ENCODE peak calls at places on chromosomes 3 and 15, in six cellular contexts. N is kidney, W is upper lobe of left lung, O is AG04449, C is SJSA1, T is cardiac muscle cell. P is an unnamed sample.

GRCh38 chr15:81097116-81097892 is 36.8 kb upstream of the CFAP161 start:
- DNase-seq in N (no peak), W (no peak), O (no peak), C (no peak), T (no peak), P (no peak)

GRCh38 chr15:71448688-71449114 is 333.4 kb downstream of the THSD4 start:
- DNase-seq in W (no peak), T (peak), N (no peak), O (no peak), C (peak), P (no peak)

GRCh38 chr3:196979545-196979944 is 10.9 kb upstream of the PIGZ start:
- DNase-seq in C (no peak), W (no peak), N (no peak), T (no peak), O (peak), P (no peak)

GRCh38 chr3:122929576-122930365 is 97.8 kb downstream of the SEMA5B start:
- DNase-seq in N (peak), T (no peak), W (peak), O (no peak), C (no peak), P (no peak)

GRCh38 chr3:155741081-155741480 is 3.8 kb downstream of the PLCH1 start:
- DNase-seq in T (no peak), C (no peak), W (no peak), N (no peak), O (no peak), P (no peak)

GRCh38 chr15:30038667-30039523 is 43.9 kb upstream of the GOLGA8J start:
- DNase-seq in C (no peak), T (no peak), N (no peak), O (no peak), W (no peak), P (no peak)

GRCh38 chr15:55737373-55737772 is 5.6 kb downstream of the PRTG start:
- DNase-seq in N (no peak), C (no peak), O (no peak), W (no peak), T (peak), P (no peak)

GRCh38 chr15:69557340-69558137 is 104.9 kb downstream of the RPLP1 start:
- DNase-seq in W (no peak), T (no peak), O (peak), C (peak), N (no peak), P (no peak)

GRCh38 chr15:52557242-52557641 is 11.6 kb downstream of the ARPP19 start:
- DNase-seq in N (no peak), C (no peak), O (no peak), W (no peak), T (no peak), P (no peak)

GRCh38 chr3:155517907-155518306 is 224.4 kb upstream of the STRIT1 start:
- DNase-seq in C (no peak), O (no peak), N (no peak), W (no peak), T (no peak), P (no peak)

GRCh38 chr15:90660195-90660995 is 56.8 kb upstream of the BLM start:
- DNase-seq in T (no peak), N (peak), O (peak), C (peak), W (peak), P (peak)

GRCh38 chr3:96192951-96193350 is 621.4 kb upstream of the EPHA6 start:
- DNase-seq in O (no peak), T (no peak), C (no peak), N (no peak), W (no peak), P (no peak)

GRCh38 chr3:79086514-79086913 is 681.3 kb downstream of the ROBO1 start:
- DNase-seq in N (no peak), T (peak), W (no peak), C (peak), O (peak), P (no peak)

GRCh38 chr15:52789601-52790165 is 453 bp downstream of the ONECUT1 start:
- DNase-seq in W (peak), N (peak), O (no peak), C (no peak), T (peak), P (no peak)

GRCh38 chr15:59691194-59691805 is 2.2 kb upstream of the BNIP2 start:
- DNase-seq in C (no peak), T (peak), N (no peak), O (no peak), W (no peak), P (no peak)

GRCh38 chr3:66136597-66136996 is 84.2 kb upstream of the SLC25A26 start:
- DNase-seq in W (no peak), N (no peak), O (no peak), T (no peak), C (no peak), P (no peak)

GRCh38 chr15:35669457-35670045 is 123.6 kb upstream of the DPH6 start:
- DNase-seq in O (no peak), W (no peak), T (no peak), N (no peak), C (no peak), P (no peak)

GRCh38 chr3:130395331-130395730 is 49.9 kb downstream of the COL6A5 start:
- DNase-seq in N (no peak), W (no peak), O (no peak), C (no peak), T (no peak), P (no peak)

GRCh38 chr3:23418026-23418425 is 214.9 kb downstream of the UBE2E2 start:
- DNase-seq in T (no peak), C (no peak), N (no peak), O (no peak), W (no peak), P (no peak)

GRCh38 chr15:89349212-89349558 is 14.6 kb upstream of the POLG start:
- DNase-seq in T (no peak), N (no peak), O (no peak), W (no peak), C (no peak), P (no peak)

GRCh38 chr15:70478251-70478990 is 284.9 kb downstream of the UACA start:
- DNase-seq in O (no peak), C (no peak), N (peak), T (no peak), W (no peak), P (no peak)

GRCh38 chr15:40115670-40116093 is 7.0 kb upstream of the BMF start:
- DNase-seq in N (peak), O (no peak), T (no peak), W (peak), C (no peak), P (no peak)

GRCh38 chr3:14784087-14784596 is 34.6 kb upstream of the FGD5 start:
- DNase-seq in C (no peak), W (no peak), N (peak), T (peak), O (no peak), P (no peak)

GRCh38 chr3:150370982-150371381 is 37.1 kb upstream of the TSC22D2 start:
- DNase-seq in W (no peak), T (no peak), N (no peak), O (no peak), C (no peak), P (no peak)

GRCh38 chr3:150371741-150372254 is 36.3 kb upstream of the TSC22D2 start:
- DNase-seq in W (no peak), T (peak), O (peak), C (peak), N (no peak), P (no peak)

GRCh38 chr3:150367771-150368170 is 40.3 kb upstream of the TSC22D2 start:
- DNase-seq in T (no peak), C (no peak), O (no peak), N (no peak), W (no peak), P (no peak)

GRCh38 chr3:150372320-150373118 is 35.6 kb upstream of the TSC22D2 start:
- DNase-seq in W (no peak), T (no peak), O (no peak), C (peak), N (no peak), P (no peak)

DNA sequence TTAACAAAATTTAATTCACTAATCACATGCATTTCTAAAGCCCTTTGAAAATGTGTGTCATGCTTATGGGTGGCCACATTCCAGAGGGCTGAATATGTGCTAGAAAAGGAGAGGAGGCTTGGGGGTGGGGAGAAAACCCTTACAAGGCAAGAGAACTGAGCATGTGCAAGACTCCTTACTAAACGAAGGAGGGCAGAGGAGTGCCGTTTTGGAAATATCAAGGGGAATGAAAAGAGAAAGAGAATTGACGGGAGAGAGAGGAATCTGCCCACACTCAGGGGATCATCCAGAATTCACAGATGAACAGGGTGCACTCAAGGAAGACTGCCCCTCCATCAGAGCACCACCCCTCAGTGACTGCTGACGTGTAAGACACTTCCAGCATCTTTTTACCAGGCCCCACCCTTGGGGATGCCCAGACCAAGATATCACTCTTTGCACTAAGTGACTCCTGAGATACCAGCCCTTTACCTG is 37.9 kb upstream of the TSC22D2 start:
- DNase-seq in C (peak), O (peak), T (peak), W (no peak), N (no peak), P (no peak)
- H3K4me3 ChIP-seq in C (peak), O (peak), T (no peak), W (no peak), N (peak), P (peak)

GRCh38 chr3:29889230-29889629 is 608.4 kb downstream of the RBMS3 start:
- DNase-seq in C (no peak), W (no peak), T (no peak), O (no peak), N (no peak), P (no peak)
- H3K4me3 ChIP-seq in C (no peak), W (no peak), T (no peak), O (no peak), N (no peak), P (no peak)

DNA sequence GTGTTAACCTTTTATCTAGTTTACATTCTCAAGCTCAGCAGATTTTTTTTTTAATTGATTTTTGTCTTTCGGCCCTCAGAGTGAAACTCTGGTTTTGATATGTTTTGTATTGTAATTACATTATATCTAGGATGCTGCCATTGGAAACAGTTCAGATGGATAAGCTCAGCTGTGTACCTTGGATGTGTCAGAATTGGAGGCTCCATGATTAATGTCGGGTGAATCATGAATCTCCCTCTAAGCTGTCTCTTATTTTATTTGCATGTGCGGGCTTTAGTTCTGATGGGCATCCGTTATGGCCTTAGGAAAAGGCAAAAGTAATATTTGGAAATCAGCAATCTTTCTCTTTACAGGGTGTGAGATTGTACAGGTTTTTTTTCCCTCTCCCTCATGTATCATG is 4.2 kb downstream of the PTPRG start:
- DNase-seq in C (no peak), T (no peak), N (no peak), W (no peak), O (no peak), P (no peak)
- H3K4me3 ChIP-seq in C (no peak), T (no peak), N (no peak), W (no peak), O (no peak), P (no peak)

GRCh38 chr3:184582998-184583344 is 21.4 kb downstream of the EPHB3 start:
- DNase-seq in N (no peak), W (no peak), C (no peak), T (no peak), O (no peak), P (no peak)
- H3K4me3 ChIP-seq in N (peak), W (peak), C (peak), T (peak), O (peak), P (peak)

DNA sequence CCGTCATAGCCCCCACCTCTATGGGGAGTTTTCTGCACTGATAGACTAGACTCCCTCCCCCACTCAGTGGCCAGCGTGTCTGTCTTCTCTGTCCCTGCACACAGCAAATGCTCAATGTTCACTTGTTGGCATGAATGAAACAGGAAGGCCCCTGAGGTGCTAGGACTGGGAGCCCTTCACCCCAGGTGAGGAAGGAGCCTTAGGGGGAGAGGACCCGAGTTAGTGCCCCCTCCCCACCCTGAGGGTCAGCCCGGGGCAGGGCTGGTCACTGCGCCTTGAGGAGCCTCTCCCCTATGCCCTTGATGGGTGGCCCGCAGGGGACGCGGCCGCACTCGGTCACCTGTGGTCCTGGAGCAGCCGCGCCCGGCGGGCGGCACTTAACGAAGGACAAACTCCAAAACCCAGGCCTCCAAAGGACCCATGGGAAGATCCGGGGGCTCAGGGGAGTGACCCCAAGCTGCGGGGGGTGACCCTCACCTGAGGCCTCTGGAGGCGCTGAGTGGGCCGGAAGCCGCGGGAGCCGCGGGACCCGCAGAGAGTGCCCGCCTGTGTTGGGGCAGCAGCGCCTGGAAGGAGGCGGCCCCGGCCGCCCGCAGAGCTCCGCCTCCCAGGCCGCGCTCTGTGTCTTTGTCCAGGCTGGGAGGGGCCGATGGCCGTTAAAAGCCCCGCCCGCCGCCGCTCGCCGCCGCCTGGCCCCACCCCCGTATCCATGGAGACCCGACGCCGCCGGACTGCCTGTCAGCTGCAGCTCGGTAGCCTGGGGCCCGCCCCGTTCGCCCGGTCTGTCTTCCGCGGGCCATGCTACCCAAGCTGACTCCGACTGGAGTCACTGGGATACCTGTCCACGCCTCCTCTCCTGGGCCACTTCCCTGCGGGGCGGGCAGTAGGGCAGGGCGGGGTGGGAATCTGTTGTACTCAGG is 15.4 kb upstream of the FANCD2 start:
- DNase-seq in W (peak), N (peak), C (peak), O (no peak), T (peak), P (peak)
- H3K4me3 ChIP-seq in W (peak), N (peak), C (peak), O (peak), T (peak), P (peak)

GRCh38 chr15:68080783-68081182 is 26.7 kb downstream of the PIAS1 start:
- DNase-seq in T (no peak), W (no peak), O (no peak), N (no peak), C (no peak), P (no peak)

GRCh38 chr15:68085052-68085451 is 30.9 kb downstream of the PIAS1 start:
- DNase-seq in T (no peak), O (no peak), C (no peak), W (no peak), N (no peak), P (no peak)

GRCh38 chr15:68082735-68083134 is 28.6 kb downstream of the PIAS1 start:
- DNase-seq in O (no peak), N (no peak), C (no peak), W (no peak), T (no peak), P (no peak)

GRCh38 chr15:68083463-68083862 is 29.3 kb downstream of the PIAS1 start:
- DNase-seq in W (no peak), C (no peak), T (no peak), N (no peak), O (no peak), P (no peak)

DNA sequence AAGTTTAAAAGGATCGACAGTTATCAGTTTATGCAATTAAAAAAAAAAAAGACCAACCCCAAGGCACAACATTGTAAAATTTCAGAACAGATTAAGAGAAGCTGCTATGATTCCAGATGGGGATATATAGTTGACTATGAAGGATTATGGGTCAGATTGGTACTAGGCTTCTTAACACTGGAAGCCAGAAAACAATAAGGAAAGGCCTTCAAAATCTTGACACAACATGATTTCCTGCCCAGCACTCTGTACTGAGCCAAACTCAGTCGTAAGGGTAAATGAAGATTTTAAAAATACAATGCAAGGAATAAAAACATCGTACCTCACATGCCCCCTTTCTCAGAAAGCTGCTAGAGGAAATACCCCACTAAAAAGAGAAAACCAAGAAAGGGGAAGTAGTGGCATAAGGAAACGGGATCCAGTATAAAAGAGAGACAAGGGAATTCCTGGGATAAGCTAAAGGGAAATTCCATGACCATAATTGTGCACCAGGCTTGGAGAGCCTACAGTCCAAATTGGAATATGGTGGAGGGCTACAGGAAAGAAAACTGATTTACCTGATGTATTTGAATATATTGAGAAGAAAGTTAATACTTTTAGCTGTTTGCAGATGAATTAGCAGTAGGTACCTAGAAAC is 27.9 kb downstream of the PIAS1 start:
- DNase-seq in N (no peak), W (no peak), T (no peak), O (no peak), C (no peak), P (no peak)
- H3K4me3 ChIP-seq in N (no peak), W (no peak), T (no peak), O (no peak), C (no peak), P (no peak)

DNA sequence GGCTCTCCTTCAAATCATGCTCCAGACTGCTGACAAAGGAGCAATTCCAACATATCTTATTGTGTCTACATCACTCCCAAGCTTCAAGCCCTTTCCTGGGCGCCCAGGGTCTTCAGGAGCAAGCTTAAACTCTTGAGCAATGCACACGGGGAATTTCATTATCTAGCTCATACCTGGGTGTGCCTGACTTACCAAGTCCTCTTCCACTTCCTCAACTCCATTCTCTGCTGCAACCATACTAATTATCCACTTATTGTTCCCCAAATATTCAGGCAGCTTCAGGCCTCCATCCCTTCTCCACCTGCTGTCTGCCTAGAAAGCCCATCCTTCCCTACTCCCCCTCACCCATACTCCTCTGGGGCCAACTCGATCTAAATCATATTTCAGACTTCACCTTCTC is 50.7 kb downstream of the B3GNT5 start:
- DNase-seq in T (no peak), O (no peak), N (no peak), C (no peak), W (no peak), P (no peak)
- H3K4me3 ChIP-seq in T (no peak), O (no peak), N (no peak), C (no peak), W (no peak), P (no peak)